ENCODE peak calls at places on chromosome 12, in ten cellular contexts. E is lower lobe of right lung, Z is esophagus muscularis mucosa, I is MM.1S, Q is astrocyte of the spinal cord, A is AG10803, N is heart left ventricle, U is pancreas, F is cardiac fibroblast, K is stomach. W is an unnamed sample.

GRCh38 chr12:86233126-86233525 is 23.1 kb downstream of the MGAT4C start:
- DNase-seq in E (no peak), Z (no peak), I (no peak), Q (peak), A (no peak), N (no peak), U (no peak), F (peak), K (no peak), W (no peak)

GRCh38 chr12:124509676-124510300 is 57.6 kb downstream of the NCOR2 start:
- DNase-seq in E (no peak), Z (peak), I (no peak), Q (peak), A (peak), N (peak), U (peak), F (peak), K (peak), W (peak)

GRCh38 chr12:114499338-114499737 is 93.4 kb upstream of the TBX5 start:
- DNase-seq in E (no peak), Z (no peak), I (no peak), Q (no peak), A (peak), N (no peak), U (no peak), F (no peak), K (no peak), W (no peak)

GRCh38 chr12:111488271-111488670 is 82.5 kb downstream of the SH2B3 start:
- DNase-seq in E (no peak), Z (no peak), I (no peak), Q (no peak), A (no peak), N (peak), U (no peak), F (peak), K (no peak), W (no peak)

GRCh38 chr12:48023386-48023785 is 19.1 kb upstream of the COL2A1 start:
- DNase-seq in E (no peak), Z (no peak), I (no peak), Q (no peak), A (no peak), N (peak), U (no peak), F (no peak), K (peak), W (no peak)

GRCh38 chr12:64825143-64826011 is 930 bp downstream of the TBC1D30 start:
- DNase-seq in E (no peak), Z (peak), I (peak), Q (no peak), A (no peak), N (no peak), U (no peak), F (no peak), K (peak), W (no peak)

GRCh38 chr12:12474471-12474928 is 88.2 kb downstream of the DUSP16 start:
- DNase-seq in E (no peak), Z (no peak), I (no peak), Q (no peak), A (no peak), N (no peak), U (no peak), F (no peak), K (no peak), W (no peak)

GRCh38 chr12:54135621-54136027 is 53.2 kb downstream of the SMUG1 start:
- DNase-seq in E (no peak), Z (no peak), I (no peak), Q (no peak), A (peak), N (no peak), U (no peak), F (no peak), K (peak), W (no peak)

GRCh38 chr12:124727244-124727673 is 136.4 kb downstream of the SCARB1 start:
- DNase-seq in E (peak), Z (no peak), I (peak), Q (no peak), A (peak), N (peak), U (peak), F (no peak), K (peak), W (peak)

GRCh38 chr12:9648701-9649531 is 20.6 kb upstream of the CLEC2D start:
- DNase-seq in E (no peak), Z (no peak), I (peak), Q (peak), A (no peak), N (no peak), U (no peak), F (no peak), K (no peak), W (no peak)

GRCh38 chr12:51884676-51885229 is 3.1 kb upstream of the ANKRD33 start:
- DNase-seq in E (no peak), Z (no peak), I (no peak), Q (no peak), A (no peak), N (no peak), U (no peak), F (no peak), K (no peak), W (peak)

GRCh38 chr12:47361389-47362031 is 281.8 kb upstream of the AMIGO2 start:
- DNase-seq in E (no peak), Z (no peak), I (peak), Q (no peak), A (no peak), N (no peak), U (no peak), F (no peak), K (no peak), W (no peak)

GRCh38 chr12:63826002-63826585 is 18.4 kb upstream of the SRGAP1 start:
- DNase-seq in E (no peak), Z (no peak), I (peak), Q (peak), A (peak), N (no peak), U (no peak), F (peak), K (no peak), W (peak)

GRCh38 chr12:85007836-85008235 is 28.2 kb downstream of the TSPAN19 start:
- DNase-seq in E (no peak), Z (no peak), I (no peak), Q (peak), A (peak), N (no peak), U (no peak), F (peak), K (no peak), W (no peak)

GRCh38 chr12:22481557-22482104 is 62.7 kb downstream of the C2CD5 start:
- DNase-seq in E (no peak), Z (no peak), I (no peak), Q (no peak), A (no peak), N (no peak), U (no peak), F (no peak), K (no peak), W (no peak)

GRCh38 chr12:77816196-77816595 is 14.5 kb upstream of the NAV3 start:
- DNase-seq in E (no peak), Z (no peak), I (no peak), Q (no peak), A (no peak), N (no peak), U (no peak), F (no peak), K (no peak), W (no peak)

GRCh38 chr12:81888341-81888740 is 129.2 kb upstream of the PPFIA2 start:
- DNase-seq in E (no peak), Z (no peak), I (no peak), Q (peak), A (peak), N (no peak), U (no peak), F (no peak), K (no peak), W (no peak)

GRCh38 chr12:127621366-127621765 is 645.6 kb upstream of the TMEM132C start:
- DNase-seq in E (no peak), Z (no peak), I (no peak), Q (no peak), A (no peak), N (no peak), U (no peak), F (no peak), K (no peak), W (no peak)

GRCh38 chr12:74641694-74642093 is 104.1 kb downstream of the ATXN7L3B start:
- DNase-seq in E (no peak), Z (no peak), I (no peak), Q (no peak), A (no peak), N (no peak), U (no peak), F (no peak), K (no peak), W (no peak)
- TF ChIP-seq CTCF in E (no peak), Z (no peak), I (no peak), Q (no peak), A (no peak), N (no peak), U (no peak), F (no peak), K (no peak), W (no peak)

GRCh38 chr12:131910302-131911110 is 16.1 kb downstream of the ULK1 start:
- DNase-seq in E (no peak), Z (no peak), I (no peak), Q (no peak), A (no peak), N (peak), U (no peak), F (no peak), K (no peak), W (no peak)

GRCh38 chr12:131912526-131913274 is 16.4 kb upstream of the PUS1 start:
- DNase-seq in E (no peak), Z (no peak), I (no peak), Q (peak), A (peak), N (peak), U (peak), F (peak), K (peak), W (peak)

GRCh38 chr12:131913666-131914065 is 15.4 kb upstream of the PUS1 start:
- DNase-seq in E (no peak), Z (no peak), I (no peak), Q (no peak), A (no peak), N (no peak), U (no peak), F (no peak), K (no peak), W (no peak)

GRCh38 chr12:131911251-131911650 is 16.8 kb downstream of the ULK1 start:
- DNase-seq in E (no peak), Z (no peak), I (no peak), Q (no peak), A (no peak), N (peak), U (no peak), F (no peak), K (no peak), W (no peak)

GRCh38 chr12:131911851-131912525 is 17.1 kb upstream of the PUS1 start:
- DNase-seq in E (no peak), Z (no peak), I (no peak), Q (no peak), A (no peak), N (peak), U (no peak), F (no peak), K (no peak), W (no peak)
- TF ChIP-seq CTCF in E (no peak), Z (no peak), I (no peak), Q (peak), A (peak), N (no peak), U (no peak), F (peak), K (no peak), W (no peak)

GRCh38 chr12:91513354-91513753 is 330.7 kb upstream of the DCN start:
- DNase-seq in E (no peak), Z (no peak), I (no peak), Q (no peak), A (no peak), N (no peak), U (no peak), F (no peak), K (no peak), W (no peak)

GRCh38 chr12:91511795-91512420 is 329.3 kb upstream of the DCN start:
- DNase-seq in E (no peak), Z (no peak), I (no peak), Q (no peak), A (no peak), N (no peak), U (no peak), F (no peak), K (no peak), W (no peak)

DNA sequence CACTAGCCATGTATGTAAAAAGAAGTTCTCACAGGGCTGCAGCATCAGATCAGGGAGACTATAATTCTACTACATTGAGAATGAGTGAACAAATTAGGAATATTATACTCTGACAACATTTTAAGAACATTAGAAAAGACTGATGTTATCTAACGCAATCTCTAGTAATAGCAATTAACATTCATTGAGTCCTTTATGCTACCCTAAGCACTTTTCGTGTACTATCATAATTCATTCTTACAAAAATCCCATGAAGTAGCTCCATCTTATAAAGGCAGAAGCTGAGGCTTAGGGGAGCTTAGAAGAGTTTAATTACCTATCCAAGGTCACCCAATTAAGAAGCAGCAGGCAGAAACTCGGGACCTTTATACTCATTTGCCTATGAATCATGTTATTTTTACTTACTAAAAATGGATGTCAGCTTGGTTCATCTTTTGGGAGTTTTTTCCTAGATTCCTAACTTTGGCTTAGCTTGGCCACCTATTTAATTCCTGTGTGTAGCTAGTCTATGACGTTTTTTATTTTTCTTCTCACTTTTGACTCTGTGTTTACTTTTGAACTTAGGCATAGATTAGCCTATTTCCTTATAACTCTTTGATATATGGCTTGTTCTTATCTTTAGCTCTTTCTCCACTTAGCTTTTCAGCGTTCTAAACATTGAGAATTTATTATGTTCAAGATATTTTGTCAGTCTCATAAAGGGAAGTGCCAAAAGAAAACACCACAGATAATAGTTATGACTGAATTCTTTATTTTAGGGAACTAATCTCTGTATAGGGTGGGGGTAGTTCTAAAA is 333.5 kb upstream of the DCN start:
- DNase-seq in E (no peak), Z (no peak), I (no peak), Q (no peak), A (no peak), N (no peak), U (no peak), F (no peak), K (no peak), W (no peak)
- TF ChIP-seq CTCF in E (no peak), Z (no peak), I (no peak), Q (no peak), A (no peak), N (no peak), U (no peak), F (no peak), K (no peak), W (no peak)

GRCh38 chr12:15001733-15002471 is 29.1 kb downstream of the PDE6H start:
- DNase-seq in E (peak), Z (no peak), I (no peak), Q (peak), A (peak), N (peak), U (no peak), F (peak), K (peak), W (no peak)
- TF ChIP-seq CTCF in E (no peak), Z (no peak), I (no peak), Q (no peak), A (no peak), N (no peak), U (no peak), F (no peak), K (no peak), W (no peak)

DNA sequence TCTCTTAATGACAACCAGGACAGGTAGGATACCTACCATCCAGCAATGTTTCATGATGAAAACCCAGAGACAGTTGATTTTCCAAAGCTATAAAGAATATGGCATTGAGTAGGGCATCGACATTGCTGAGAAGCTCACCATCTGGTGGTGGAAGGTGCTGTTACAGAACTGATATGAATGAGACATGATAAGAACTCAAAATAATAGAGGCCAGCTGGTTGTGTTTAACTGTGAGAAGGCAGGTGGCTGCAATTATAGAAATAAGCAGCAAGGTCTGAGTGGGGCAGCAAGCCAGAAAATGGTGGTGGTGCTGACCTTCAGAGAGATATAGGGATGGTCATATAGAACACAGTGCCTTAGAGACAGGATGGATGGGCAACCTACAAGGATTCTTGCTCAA is 449.7 kb downstream of the BTG1 start:
- DNase-seq in E (no peak), Z (no peak), I (no peak), Q (no peak), A (no peak), N (no peak), U (no peak), F (no peak), K (no peak), W (no peak)
- TF ChIP-seq CTCF in E (no peak), Z (no peak), I (no peak), Q (no peak), A (no peak), N (no peak), U (no peak), F (no peak), K (no peak), W (no peak)

GRCh38 chr12:69630191-69630590 is 19.5 kb upstream of the LRRC10 start:
- DNase-seq in E (no peak), Z (no peak), I (no peak), Q (no peak), A (peak), N (no peak), U (no peak), F (no peak), K (no peak), W (no peak)

GRCh38 chr12:69633061-69633460 is 22.4 kb upstream of the LRRC10 start:
- DNase-seq in E (no peak), Z (no peak), I (no peak), Q (no peak), A (no peak), N (no peak), U (no peak), F (no peak), K (no peak), W (no peak)
- TF ChIP-seq CTCF in E (no peak), Z (no peak), I (peak), Q (no peak), A (no peak), N (no peak), U (no peak), F (peak), K (no peak), W (peak)

GRCh38 chr12:5872745-5873144 is 72.3 kb downstream of the ANO2 start:
- DNase-seq in E (no peak), Z (peak), I (no peak), Q (peak), A (peak), N (no peak), U (no peak), F (no peak), K (no peak), W (peak)
- TF ChIP-seq CTCF in E (no peak), Z (no peak), I (peak), Q (peak), A (peak), N (peak), U (no peak), F (no peak), K (no peak), W (peak)

DNA sequence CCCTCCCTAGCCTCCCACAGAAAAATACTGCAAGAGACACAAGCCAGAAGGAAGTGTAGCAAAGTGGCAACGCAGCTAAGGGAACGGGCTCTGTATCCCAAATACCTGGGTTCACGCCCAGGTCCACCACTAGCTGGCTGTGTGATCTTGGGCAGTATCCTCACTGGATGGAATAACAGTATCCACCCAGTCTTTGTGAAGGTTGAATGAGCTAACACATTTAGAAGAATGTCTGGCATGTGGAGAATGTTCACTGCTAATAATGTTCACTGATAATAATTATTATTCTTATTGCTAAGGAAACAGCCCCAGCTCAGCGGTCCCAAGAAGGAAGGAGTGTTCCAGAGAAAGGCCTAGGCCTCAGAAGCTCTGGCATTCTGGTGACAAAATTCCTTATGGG is 70.9 kb downstream of the VWF start:
- DNase-seq in E (no peak), Z (no peak), I (no peak), Q (no peak), A (peak), N (no peak), U (no peak), F (peak), K (no peak), W (peak)
- TF ChIP-seq CTCF in E (no peak), Z (no peak), I (no peak), Q (no peak), A (no peak), N (no peak), U (no peak), F (no peak), K (no peak), W (no peak)